ENCODE peak calls at places on chromosomes 5 and 9, in eight cellular contexts. G is right atrium auricular region, L is Peyer's patch, T is left ventricle myocardium inferior, O is tibial artery, S is HCT116, K is tibial nerve, B is spleen. W is an unnamed sample. For H3K36me3, the result is how much of the 10 kb centered on the place peaks cover.

GRCh38 chr9:96163141-96163540 is 138.8 kb downstream of the HSD17B3 start:
- DNase-seq in G (no peak), L (no peak), T (no peak), O (no peak), S (no peak), K (no peak), B (no peak), W (no peak)

GRCh38 chr5:131609774-131610173 is 25.3 kb downstream of the RAPGEF6 start:
- DNase-seq in G (no peak), L (no peak), T (no peak), O (no peak), S (no peak), K (no peak), B (no peak), W (no peak)

GRCh38 chr9:29211003-29211584 is 1637.8 kb upstream of the C9orf72 start:
- DNase-seq in G (no peak), L (no peak), T (no peak), O (no peak), S (no peak), K (no peak), B (no peak), W (no peak)

GRCh38 chr5:127867006-127867788 is 164.0 kb downstream of the CCDC192 start:
- DNase-seq in G (no peak), L (no peak), T (no peak), O (no peak), S (no peak), K (no peak), B (no peak), W (peak)

GRCh38 chr5:147507480-147508126 is 2.3 kb downstream of the DPYSL3 start:
- DNase-seq in G (peak), L (no peak), T (no peak), O (no peak), S (no peak), K (no peak), B (no peak), W (no peak)

GRCh38 chr5:35954175-35954574 is 15.8 kb upstream of the CAPSL start:
- DNase-seq in G (no peak), L (no peak), T (no peak), O (no peak), S (no peak), K (no peak), B (no peak), W (no peak)

GRCh38 chr9:112925058-112925641 is 34.5 kb upstream of the SLC46A2 start:
- DNase-seq in G (no peak), L (no peak), T (no peak), O (no peak), S (peak), K (no peak), B (no peak), W (peak)

GRCh38 chr9:130311019-130311773 is 45.6 kb downstream of the HMCN2 start:
- DNase-seq in G (no peak), L (no peak), T (no peak), O (no peak), S (no peak), K (no peak), B (no peak), W (no peak)

GRCh38 chr9:131282688-131283422 is 6.5 kb upstream of the FAM78A start:
- DNase-seq in G (no peak), L (no peak), T (peak), O (no peak), S (no peak), K (no peak), B (no peak), W (no peak)

GRCh38 chr9:115250646-115251045 is 132.7 kb upstream of the TNC start:
- DNase-seq in G (no peak), L (no peak), T (no peak), O (no peak), S (no peak), K (no peak), B (no peak), W (peak)

GRCh38 chr5:58074222-58074621 is 385.7 kb downstream of the PLK2 start:
- DNase-seq in G (no peak), L (no peak), T (no peak), O (no peak), S (no peak), K (no peak), B (no peak), W (peak)

GRCh38 chr9:134219721-134220060 is 55.3 kb upstream of the RNU6ATAC start:
- DNase-seq in G (no peak), L (no peak), T (no peak), O (no peak), S (no peak), K (no peak), B (peak), W (no peak)

GRCh38 chr5:180799902-180800801 is 2.5 kb downstream of the MGAT1 start:
- DNase-seq in G (peak), L (peak), T (no peak), O (peak), S (no peak), K (no peak), B (no peak), W (peak)

GRCh38 chr5:33526755-33527154 is 86.0 kb downstream of the TARS1 start:
- DNase-seq in G (no peak), L (no peak), T (no peak), O (no peak), S (no peak), K (no peak), B (no peak), W (no peak)

GRCh38 chr9:137293482-137294090 is 8.5 kb downstream of the NRARP start:
- DNase-seq in G (no peak), L (peak), T (no peak), O (no peak), S (no peak), K (no peak), B (no peak), W (peak)

GRCh38 chr5:127875235-127876021 is 172.2 kb downstream of the CCDC192 start:
- DNase-seq in G (no peak), L (no peak), T (peak), O (no peak), S (peak), K (no peak), B (no peak), W (peak)

GRCh38 chr5:55104966-55105701 is 2.7 kb downstream of the GZMA start:
- DNase-seq in G (no peak), L (no peak), T (no peak), O (no peak), S (no peak), K (no peak), B (no peak), W (no peak)

GRCh38 chr9:126080641-126081040 is 246.0 kb upstream of the MVB12B start:
- DNase-seq in G (no peak), L (no peak), T (no peak), O (no peak), S (no peak), K (no peak), B (no peak), W (no peak)

GRCh38 chr9:37565661-37566618 is 10.2 kb downstream of the FBXO10 start:
- DNase-seq in G (no peak), L (no peak), T (no peak), O (no peak), S (no peak), K (no peak), B (no peak), W (no peak)

GRCh38 chr5:125043781-125044391 is 297.4 kb upstream of the ZNF608 start:
- DNase-seq in G (no peak), L (no peak), T (peak), O (no peak), S (peak), K (no peak), B (no peak), W (peak)

GRCh38 chr5:109388407-109388806 is 21.4 kb downstream of the PJA2 start:
- DNase-seq in G (no peak), L (no peak), T (no peak), O (no peak), S (no peak), K (no peak), B (no peak), W (no peak)

GRCh38 chr9:100408541-100409175 is 18.3 kb upstream of the MSANTD3 start:
- DNase-seq in G (no peak), L (no peak), T (no peak), O (no peak), S (no peak), K (no peak), B (no peak), W (no peak)

GRCh38 chr9:19461135-19461534 is 52.3 kb downstream of the ACER2 start:
- DNase-seq in G (no peak), L (no peak), T (no peak), O (no peak), S (no peak), K (no peak), B (no peak), W (no peak)

GRCh38 chr9:114138537-114138936 is 16.8 kb upstream of the COL27A1 start:
- DNase-seq in G (no peak), L (no peak), T (no peak), O (no peak), S (no peak), K (no peak), B (no peak), W (no peak)

GRCh38 chr5:95081500-95082355 is 203.2 kb downstream of the MCTP1 start:
- DNase-seq in G (no peak), L (no peak), T (peak), O (no peak), S (no peak), K (peak), B (peak), W (no peak)

GRCh38 chr5:42718591-42718990 is 38.0 kb upstream of the CCDC152 start:
- DNase-seq in G (no peak), L (no peak), T (no peak), O (no peak), S (no peak), K (no peak), B (no peak), W (no peak)

GRCh38 chr9:92189782-92190535 is 74.7 kb upstream of the SPTLC1 start:
- DNase-seq in G (no peak), L (no peak), T (no peak), O (no peak), S (no peak), K (no peak), B (no peak), W (no peak)

GRCh38 chr9:126652140-126652558 is 38.4 kb downstream of the LMX1B start:
- DNase-seq in G (no peak), L (peak), T (no peak), O (no peak), S (no peak), K (no peak), B (no peak), W (peak)

GRCh38 chr9:130201399-130201873 is 29.2 kb downstream of the NCS1 start:
- DNase-seq in G (no peak), L (no peak), T (no peak), O (peak), S (no peak), K (no peak), B (no peak), W (no peak)

GRCh38 chr5:98793223-98793622 is 19.8 kb downstream of the RGMB start:
- DNase-seq in G (no peak), L (no peak), T (no peak), O (no peak), S (no peak), K (no peak), B (peak), W (no peak)
- H3K36me3 ChIP-seq in G (under half), L (under half), T (under half), O (under half), S (under half), K (under half), B (under half), W (under half)

DNA sequence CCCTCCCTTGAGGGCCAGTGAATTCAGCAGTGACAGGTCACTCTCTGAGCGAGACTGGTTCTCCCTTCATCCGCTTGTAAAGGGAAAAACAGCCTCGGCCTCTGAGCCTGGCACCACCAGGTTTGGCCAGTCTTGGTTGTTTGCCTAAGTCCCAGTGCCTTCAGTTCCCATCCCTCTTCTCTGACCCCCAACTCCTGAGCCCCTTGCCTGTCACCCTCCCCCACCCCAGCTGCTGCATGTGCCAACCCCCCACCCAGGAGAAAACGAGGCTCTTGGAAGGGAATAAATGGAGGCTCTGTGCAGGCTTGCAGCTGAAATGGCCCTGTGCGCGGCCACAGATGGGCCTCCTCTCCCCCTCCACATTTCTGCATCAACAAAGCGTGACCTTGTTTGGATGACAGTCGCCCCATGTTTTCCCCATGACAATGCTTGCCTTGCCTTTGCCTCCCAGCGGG is 3.1 kb downstream of the URM1 start:
- DNase-seq in G (no peak), L (no peak), T (no peak), O (no peak), S (no peak), K (no peak), B (no peak), W (no peak)
- H3K27ac ChIP-seq in G (no peak), L (no peak), T (no peak), O (no peak), S (no peak), K (no peak), B (no peak), W (no peak)

DNA sequence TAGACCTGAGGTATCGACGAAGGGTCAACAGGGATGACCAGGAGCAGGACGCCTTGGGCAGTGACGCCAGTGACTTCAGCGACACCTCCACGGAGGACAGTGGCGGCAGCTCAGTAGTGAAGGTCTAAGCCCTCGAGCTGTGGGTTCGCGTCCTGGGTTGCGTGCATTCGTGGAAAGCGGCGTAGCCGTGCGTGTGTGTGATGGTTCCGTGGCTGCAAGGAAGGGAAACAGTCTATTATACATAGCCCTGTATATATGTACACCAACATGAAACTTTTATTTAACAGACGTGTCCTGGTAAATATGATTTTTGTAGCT is 8.4 kb downstream of the PPP1R26 start:
- DNase-seq in G (no peak), L (no peak), T (no peak), O (no peak), S (no peak), K (no peak), B (no peak), W (no peak)
- H3K36me3 ChIP-seq in G (under half), L (under half), T (under half), O (under half), S (under half), K (under half), B (half or more), W (under half)

GRCh38 chr5:65721775-65722574 is at the start of the genes NLN and SGTB:
- DNase-seq in G (peak), L (peak), T (peak), O (peak), S (peak), K (peak), B (peak), W (peak)
- H3K27ac ChIP-seq in G (peak), L (peak), T (peak), O (peak), S (peak), K (peak), B (peak), W (peak)

DNA sequence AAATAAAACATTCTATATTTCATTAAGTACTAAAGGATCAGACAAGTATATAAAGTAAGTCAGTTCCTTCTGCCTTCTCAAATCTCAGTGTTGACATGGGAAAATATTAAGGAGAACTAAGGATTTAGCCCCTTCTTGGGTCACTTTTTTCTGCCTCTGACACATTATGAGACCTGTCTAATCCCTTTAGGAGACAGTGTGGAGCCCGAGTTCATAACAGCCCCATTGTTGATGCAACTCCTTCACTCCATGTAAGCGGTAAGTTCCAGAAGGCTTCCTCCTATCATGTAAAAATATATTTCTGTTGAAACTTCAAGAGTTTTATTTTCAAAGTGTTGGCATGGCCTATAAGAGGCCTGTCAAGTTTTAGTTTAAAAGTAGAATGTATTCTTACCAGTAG is 152.2 kb downstream of the SNCAIP start:
- DNase-seq in G (no peak), L (no peak), T (no peak), O (no peak), S (no peak), K (no peak), B (no peak), W (no peak)
- H3K36me3 ChIP-seq in G (under half), L (under half), T (under half), O (under half), S (under half), K (under half), B (under half), W (under half)

GRCh38 chr5:6784481-6784880 is 71.2 kb downstream of the TENT4A start:
- DNase-seq in G (no peak), L (no peak), T (no peak), O (no peak), S (no peak), K (no peak), B (no peak), W (no peak)
- H3K27ac ChIP-seq in G (no peak), L (no peak), T (no peak), O (no peak), S (no peak), K (no peak), B (no peak), W (no peak)

DNA sequence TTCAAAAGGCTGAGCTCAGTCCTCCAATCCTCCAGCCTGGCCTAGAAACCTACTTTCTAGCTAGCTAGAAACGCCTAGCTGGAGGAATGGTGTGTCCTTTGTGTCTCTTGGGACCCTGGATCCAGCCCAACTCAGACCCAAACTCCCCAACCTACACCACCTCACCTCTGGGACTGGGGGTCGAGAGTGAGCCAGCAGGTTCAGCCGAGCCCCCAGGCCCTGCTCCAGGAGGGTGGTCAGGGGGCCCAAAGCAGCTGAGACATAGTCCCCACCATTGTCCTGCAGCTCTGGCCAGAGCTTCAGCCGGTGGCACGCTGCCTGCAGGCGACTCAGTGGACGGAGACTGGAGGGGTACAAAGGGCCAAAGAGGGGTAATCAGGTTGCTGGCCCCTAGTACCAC is 6.2 kb downstream of the NOL6 start:
- DNase-seq in G (no peak), L (peak), T (no peak), O (no peak), S (no peak), K (no peak), B (peak), W (no peak)
- H3K36me3 ChIP-seq in G (half or more), L (under half), T (half or more), O (half or more), S (half or more), K (under half), B (half or more), W (under half)